ENCODE peak calls at places on chromosome 12, in four cellular contexts. W is GM12878, M is HL-60, O is K562. D is an unnamed sample.

GRCh38 chr12:91912178-91912577 is 233.5 kb downstream of the BTG1 start:
- DNase-seq in W (no peak), M (no peak), O (no peak), D (no peak)

GRCh38 chr12:75815756-75816155 is 215.8 kb downstream of the PHLDA1 start:
- DNase-seq in W (no peak), M (no peak), O (no peak), D (no peak)

GRCh38 chr12:107818984-107819383 is 44.5 kb downstream of the ASCL4 start:
- DNase-seq in W (no peak), M (no peak), O (no peak), D (no peak)

GRCh38 chr12:79982371-79983062 is 47.6 kb upstream of the PPP1R12A start:
- DNase-seq in W (no peak), M (no peak), O (no peak), D (no peak)

GRCh38 chr12:26576266-26576665 is 256.7 kb downstream of the ITPR2 start:
- DNase-seq in W (no peak), M (peak), O (no peak), D (no peak)

GRCh38 chr12:12720637-12721250 is 3.6 kb downstream of the CDKN1B start:
- DNase-seq in W (no peak), M (no peak), O (no peak), D (no peak)

GRCh38 chr12:56315256-56315625 is 547 bp downstream of the CNPY2 start:
- DNase-seq in W (no peak), M (no peak), O (peak), D (no peak)

GRCh38 chr12:26402648-26403047 is 207.3 kb downstream of the SSPN start:
- DNase-seq in W (no peak), M (no peak), O (no peak), D (no peak)

GRCh38 chr12:66541446-66541845 is 137.4 kb downstream of the GRIP1 start:
- DNase-seq in W (no peak), M (no peak), O (no peak), D (no peak)

GRCh38 chr12:75479963-75480461 is 543 bp upstream of the GLIPR1 start:
- DNase-seq in W (no peak), M (no peak), O (no peak), D (no peak)

GRCh38 chr12:5921027-5921909 is 23.8 kb downstream of the ANO2 start:
- DNase-seq in W (no peak), M (no peak), O (no peak), D (no peak)

GRCh38 chr12:57844725-57845477 is 1.6 kb downstream of the CTDSP2 start:
- DNase-seq in W (no peak), M (no peak), O (no peak), D (peak)

GRCh38 chr12:2582631-2583616 is 211.8 kb upstream of the FKBP4 start:
- DNase-seq in W (no peak), M (peak), O (peak), D (peak)

GRCh38 chr12:65825573-65826512 is 1.6 kb downstream of the HMGA2 start:
- DNase-seq in W (no peak), M (no peak), O (no peak), D (peak)

GRCh38 chr12:16303939-16304338 is 26.5 kb upstream of the SLC15A5 start:
- DNase-seq in W (no peak), M (no peak), O (no peak), D (no peak)

GRCh38 chr12:16300706-16301105 is 23.2 kb upstream of the SLC15A5 start:
- DNase-seq in W (no peak), M (no peak), O (no peak), D (no peak)

GRCh38 chr12:16300222-16300621 is 22.7 kb upstream of the SLC15A5 start:
- DNase-seq in W (no peak), M (no peak), O (no peak), D (no peak)

GRCh38 chr12:16297521-16297920 is 20.0 kb upstream of the SLC15A5 start:
- DNase-seq in W (no peak), M (no peak), O (no peak), D (no peak)

GRCh38 chr12:16299403-16299802 is 21.9 kb upstream of the SLC15A5 start:
- DNase-seq in W (no peak), M (no peak), O (no peak), D (no peak)
- TF ChIP-seq SPI1 in W (no peak), M (no peak), O (no peak), D (no peak)

DNA sequence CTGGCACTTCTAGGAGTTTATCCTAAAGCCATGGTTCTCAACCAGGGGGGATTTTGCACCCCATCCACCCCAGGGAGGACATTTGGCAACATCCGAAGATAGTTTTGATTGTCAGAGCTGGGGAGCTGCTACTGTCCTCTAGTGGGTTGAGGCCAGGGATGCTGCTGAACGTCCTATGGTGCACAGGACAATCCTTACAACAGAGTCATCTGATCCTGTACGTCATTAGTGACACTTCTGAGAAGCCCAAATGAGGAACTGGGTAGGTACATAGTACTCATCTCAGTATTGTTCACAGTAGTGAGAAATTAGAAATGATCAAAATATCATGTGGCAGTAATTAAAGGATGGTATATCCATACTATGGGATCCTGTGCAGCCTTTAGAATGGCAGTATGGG is 185.1 kb downstream of the CHST11 start:
- DNase-seq in W (peak), M (no peak), O (no peak), D (peak)
- TF ChIP-seq SPI1 in W (peak), M (peak), O (peak), D (peak)

GRCh38 chr12:96234591-96235496 is 40.7 kb downstream of the ELK3 start:
- DNase-seq in W (no peak), M (no peak), O (no peak), D (no peak)

GRCh38 chr12:96237465-96238077 is 43.4 kb downstream of the ELK3 start:
- DNase-seq in W (no peak), M (peak), O (no peak), D (no peak)

GRCh38 chr12:96237035-96237434 is 42.9 kb downstream of the ELK3 start:
- DNase-seq in W (no peak), M (no peak), O (no peak), D (no peak)

GRCh38 chr12:96235497-96235826 is 41.3 kb downstream of the ELK3 start:
- DNase-seq in W (no peak), M (no peak), O (no peak), D (no peak)

GRCh38 chr12:96236221-96236822 is 42.1 kb downstream of the ELK3 start:
- DNase-seq in W (no peak), M (no peak), O (no peak), D (no peak)
- TF ChIP-seq SPI1 in W (no peak), M (no peak), O (no peak), D (no peak)

GRCh38 chr12:20624718-20625117 is 70.4 kb upstream of the SLCO1C1 start:
- DNase-seq in W (no peak), M (no peak), O (no peak), D (no peak)
- TF ChIP-seq SPI1 in W (no peak), M (no peak), O (no peak), D (no peak)

GRCh38 chr12:20018406-20018805 is 349.9 kb upstream of the PDE3A start:
- DNase-seq in W (no peak), M (no peak), O (no peak), D (no peak)

GRCh38 chr12:20028033-20028432 is 340.3 kb upstream of the PDE3A start:
- DNase-seq in W (no peak), M (no peak), O (no peak), D (no peak)

GRCh38 chr12:20024194-20024593 is 344.1 kb upstream of the PDE3A start:
- DNase-seq in W (no peak), M (no peak), O (no peak), D (no peak)
- TF ChIP-seq SPI1 in W (no peak), M (no peak), O (no peak), D (no peak)

DNA sequence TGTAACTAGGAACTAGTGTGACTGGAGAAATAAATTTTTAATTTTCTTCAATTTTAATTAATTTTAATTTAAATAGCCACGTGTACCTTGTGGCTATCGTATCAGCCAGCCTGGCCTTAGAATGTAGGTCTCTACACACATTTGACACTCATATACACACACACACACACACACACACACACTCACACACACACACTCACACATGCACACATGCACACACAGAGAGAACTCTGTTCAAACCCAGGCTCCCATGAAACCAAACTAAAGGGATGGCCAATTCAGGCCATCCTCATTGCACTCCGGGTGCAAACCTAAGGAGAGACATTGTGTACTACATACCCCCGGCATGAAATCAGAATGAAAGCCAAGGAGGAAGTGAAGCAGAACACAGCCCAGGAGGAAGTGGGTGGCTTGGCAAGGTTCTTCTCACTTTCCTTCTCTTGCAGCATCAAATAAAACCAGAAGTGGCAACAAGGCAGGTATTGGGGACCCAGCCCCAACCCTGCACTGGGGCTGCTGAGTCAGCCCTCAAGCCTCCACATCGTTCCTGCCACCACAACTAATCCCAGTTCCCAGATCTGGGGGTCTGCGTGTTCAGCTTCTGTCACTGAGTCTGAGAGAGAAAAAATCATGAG is 26.2 kb upstream of the CHPT1 start:
- DNase-seq in W (peak), M (peak), O (no peak), D (peak)
- TF ChIP-seq SPI1 in W (peak), M (peak), O (peak), D (peak)

DNA sequence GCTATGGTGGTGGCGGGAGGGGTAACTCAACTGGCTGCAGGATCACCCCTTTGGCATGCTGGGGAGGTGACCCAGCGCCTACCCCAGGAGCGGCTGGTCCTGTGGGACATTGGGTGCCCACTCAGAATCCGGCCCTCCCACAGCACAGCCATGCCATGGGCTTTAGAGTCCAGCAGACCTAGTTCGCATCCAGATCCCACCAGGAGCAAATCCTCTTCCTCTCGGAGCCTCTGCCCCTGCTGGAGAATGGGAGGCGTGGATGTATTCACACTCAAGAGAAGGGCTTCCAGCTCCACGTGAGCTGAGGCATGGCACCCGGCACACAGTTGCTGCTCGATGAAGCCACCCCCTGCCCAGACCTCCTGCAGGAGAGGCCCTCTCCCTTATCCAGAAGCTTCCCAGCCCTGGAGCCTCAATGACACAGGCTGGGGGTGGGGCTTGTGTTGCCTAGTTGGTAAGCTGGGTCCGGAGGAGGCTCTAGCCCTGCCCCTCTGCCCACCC is 17.7 kb downstream of the FAM222A start:
- DNase-seq in W (no peak), M (no peak), O (no peak), D (no peak)
- TF ChIP-seq SPI1 in W (no peak), M (no peak), O (no peak), D (no peak)

GRCh38 chr12:69676257-69677012 is 22.7 kb downstream of the BEST3 start:
- DNase-seq in W (no peak), M (no peak), O (no peak), D (no peak)
- TF ChIP-seq SPI1 in W (no peak), M (no peak), O (no peak), D (no peak)

GRCh38 chr12:47280543-47281330 is 201.0 kb upstream of the AMIGO2 start:
- DNase-seq in W (no peak), M (no peak), O (no peak), D (no peak)

GRCh38 chr12:47277071-47277408 is 197.3 kb upstream of the AMIGO2 start:
- DNase-seq in W (no peak), M (no peak), O (no peak), D (no peak)

GRCh38 chr12:47277972-47278448 is 198.3 kb upstream of the AMIGO2 start:
- DNase-seq in W (no peak), M (peak), O (peak), D (no peak)

GRCh38 chr12:47282206-47282605 is 202.4 kb upstream of the AMIGO2 start:
- DNase-seq in W (no peak), M (no peak), O (no peak), D (no peak)

DNA sequence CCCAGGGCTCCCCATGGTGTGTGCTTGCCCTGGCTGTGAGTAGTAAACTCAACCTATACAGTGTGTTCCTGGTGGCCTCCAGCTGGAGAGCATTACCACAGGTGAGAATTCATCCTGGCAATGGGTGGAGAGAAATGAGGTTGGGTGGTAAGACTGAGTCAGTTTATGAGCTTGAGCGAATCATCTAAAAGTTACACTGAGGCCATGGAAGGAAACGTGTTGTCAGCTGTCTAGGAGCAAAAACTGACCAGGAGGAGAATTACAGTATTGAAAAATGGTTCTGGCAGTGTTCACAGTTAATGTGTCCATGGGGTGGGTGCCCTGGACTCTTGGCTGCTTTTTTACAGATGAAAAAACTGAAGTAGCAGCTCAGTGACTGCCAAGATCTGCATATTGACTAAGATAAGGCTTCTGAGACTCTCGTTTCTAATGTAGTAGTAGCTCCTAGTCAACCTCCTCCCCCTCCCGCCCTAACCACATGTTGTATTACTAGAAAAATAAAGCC is 202.0 kb upstream of the AMIGO2 start:
- DNase-seq in W (no peak), M (no peak), O (peak), D (no peak)
- TF ChIP-seq SPI1 in W (no peak), M (no peak), O (no peak), D (no peak)